ENCODE peak calls at places on chromosomes 11 and 22, in eight cellular contexts. One of them, this sample, is unnamed.

GRCh38 chr11:78350101-78350645 is 67.4 kb downstream of the GAB2 start:
- DNase-seq in COR-L47: no peak
- DNase-seq in ACHN: no peak
- DNase-seq in G401: no peak
- DNase-seq in effector CD8-positive, alpha-beta T cell: no peak
- DNase-seq in neuronal stem cell: no peak
- DNase-seq in CD8-positive, alpha-beta memory T cell: no peak
- DNase-seq in nephron progenitor cell: no peak
- DNase-seq in this sample: no peak

GRCh38 chr11:130829801-130830562 is 86.3 kb downstream of the SNX19 start:
- DNase-seq in CD8-positive, alpha-beta memory T cell: no peak
- DNase-seq in nephron progenitor cell: no peak
- DNase-seq in effector CD8-positive, alpha-beta T cell: no peak
- DNase-seq in COR-L47: no peak
- DNase-seq in neuronal stem cell: no peak
- DNase-seq in ACHN: no peak
- DNase-seq in G401: peak
- DNase-seq in this sample: peak

GRCh38 chr11:85806876-85807275 is 4.1 kb downstream of the SYTL2 start:
- DNase-seq in neuronal stem cell: no peak
- DNase-seq in G401: no peak
- DNase-seq in CD8-positive, alpha-beta memory T cell: no peak
- DNase-seq in effector CD8-positive, alpha-beta T cell: no peak
- DNase-seq in ACHN: no peak
- DNase-seq in COR-L47: no peak
- DNase-seq in nephron progenitor cell: no peak
- DNase-seq in this sample: no peak

GRCh38 chr11:66886671-66887221 is 29.9 kb downstream of the LRFN4 start:
- DNase-seq in neuronal stem cell: no peak
- DNase-seq in effector CD8-positive, alpha-beta T cell: no peak
- DNase-seq in G401: no peak
- DNase-seq in COR-L47: no peak
- DNase-seq in CD8-positive, alpha-beta memory T cell: no peak
- DNase-seq in nephron progenitor cell: no peak
- DNase-seq in ACHN: no peak
- DNase-seq in this sample: no peak

GRCh38 chr11:115724709-115725108 is 220.5 kb upstream of the CADM1 start:
- DNase-seq in effector CD8-positive, alpha-beta T cell: no peak
- DNase-seq in ACHN: no peak
- DNase-seq in COR-L47: no peak
- DNase-seq in nephron progenitor cell: no peak
- DNase-seq in CD8-positive, alpha-beta memory T cell: no peak
- DNase-seq in neuronal stem cell: no peak
- DNase-seq in G401: no peak
- DNase-seq in this sample: no peak

GRCh38 chr22:29815580-29815979 is 22.5 kb downstream of the ASCC2 start:
- DNase-seq in nephron progenitor cell: no peak
- DNase-seq in neuronal stem cell: no peak
- DNase-seq in ACHN: no peak
- DNase-seq in effector CD8-positive, alpha-beta T cell: no peak
- DNase-seq in CD8-positive, alpha-beta memory T cell: no peak
- DNase-seq in G401: peak
- DNase-seq in COR-L47: no peak
- DNase-seq in this sample: peak

GRCh38 chr22:19655399-19655798 is 58.9 kb upstream of the SEPTIN5 start:
- DNase-seq in nephron progenitor cell: no peak
- DNase-seq in COR-L47: no peak
- DNase-seq in neuronal stem cell: no peak
- DNase-seq in CD8-positive, alpha-beta memory T cell: no peak
- DNase-seq in G401: no peak
- DNase-seq in effector CD8-positive, alpha-beta T cell: no peak
- DNase-seq in ACHN: no peak
- DNase-seq in this sample: no peak

GRCh38 chr11:125871391-125872137 is 15.9 kb upstream of the HYLS1 start:
- DNase-seq in ACHN: peak
- DNase-seq in COR-L47: peak
- DNase-seq in neuronal stem cell: no peak
- DNase-seq in nephron progenitor cell: peak
- DNase-seq in CD8-positive, alpha-beta memory T cell: no peak
- DNase-seq in effector CD8-positive, alpha-beta T cell: no peak
- DNase-seq in G401: no peak
- DNase-seq in this sample: peak

GRCh38 chr11:79042824-79043223 is 398.0 kb downstream of the TENM4 start:
- DNase-seq in nephron progenitor cell: no peak
- DNase-seq in ACHN: no peak
- DNase-seq in CD8-positive, alpha-beta memory T cell: no peak
- DNase-seq in G401: no peak
- DNase-seq in effector CD8-positive, alpha-beta T cell: no peak
- DNase-seq in COR-L47: no peak
- DNase-seq in neuronal stem cell: no peak
- DNase-seq in this sample: no peak

GRCh38 chr11:579830-580601 is 3.7 kb downstream of the PHRF1 start:
- DNase-seq in COR-L47: no peak
- DNase-seq in CD8-positive, alpha-beta memory T cell: no peak
- DNase-seq in G401: no peak
- DNase-seq in effector CD8-positive, alpha-beta T cell: no peak
- DNase-seq in neuronal stem cell: no peak
- DNase-seq in ACHN: no peak
- DNase-seq in nephron progenitor cell: no peak
- DNase-seq in this sample: no peak

GRCh38 chr11:110761994-110762393 is 49.8 kb upstream of the ARHGAP20 start:
- DNase-seq in effector CD8-positive, alpha-beta T cell: no peak
- DNase-seq in G401: no peak
- DNase-seq in COR-L47: no peak
- DNase-seq in nephron progenitor cell: no peak
- DNase-seq in neuronal stem cell: no peak
- DNase-seq in CD8-positive, alpha-beta memory T cell: no peak
- DNase-seq in ACHN: no peak
- DNase-seq in this sample: no peak

GRCh38 chr11:69218271-69218682 is 62.5 kb downstream of the SMIM38 start:
- DNase-seq in CD8-positive, alpha-beta memory T cell: no peak
- DNase-seq in G401: no peak
- DNase-seq in ACHN: no peak
- DNase-seq in COR-L47: no peak
- DNase-seq in nephron progenitor cell: peak
- DNase-seq in neuronal stem cell: no peak
- DNase-seq in effector CD8-positive, alpha-beta T cell: no peak
- DNase-seq in this sample: no peak

GRCh38 chr11:99932684-99933083 is 754.4 kb upstream of the ARHGAP42 start:
- DNase-seq in effector CD8-positive, alpha-beta T cell: no peak
- DNase-seq in nephron progenitor cell: no peak
- DNase-seq in COR-L47: no peak
- DNase-seq in G401: no peak
- DNase-seq in ACHN: no peak
- DNase-seq in neuronal stem cell: no peak
- DNase-seq in CD8-positive, alpha-beta memory T cell: no peak
- DNase-seq in this sample: no peak

GRCh38 chr11:8019671-8020597 is 32.8 kb downstream of the EIF3F start:
- DNase-seq in COR-L47: no peak
- DNase-seq in nephron progenitor cell: peak
- DNase-seq in ACHN: no peak
- DNase-seq in neuronal stem cell: no peak
- DNase-seq in effector CD8-positive, alpha-beta T cell: no peak
- DNase-seq in CD8-positive, alpha-beta memory T cell: peak
- DNase-seq in G401: peak
- DNase-seq in this sample: no peak

GRCh38 chr11:313787-314547 is at the start of gene IFITM1:
- DNase-seq in effector CD8-positive, alpha-beta T cell: peak
- DNase-seq in G401: peak
- DNase-seq in nephron progenitor cell: no peak
- DNase-seq in CD8-positive, alpha-beta memory T cell: peak
- DNase-seq in neuronal stem cell: no peak
- DNase-seq in COR-L47: no peak
- DNase-seq in ACHN: no peak
- DNase-seq in this sample: peak

GRCh38 chr11:75721852-75722668 is 4.4 kb downstream of the MOGAT2 start:
- DNase-seq in neuronal stem cell: no peak
- DNase-seq in G401: no peak
- DNase-seq in effector CD8-positive, alpha-beta T cell: no peak
- DNase-seq in nephron progenitor cell: no peak
- DNase-seq in CD8-positive, alpha-beta memory T cell: no peak
- DNase-seq in COR-L47: no peak
- DNase-seq in ACHN: no peak
- DNase-seq in this sample: no peak

GRCh38 chr22:50529416-50530279 is at the start of gene TYMP:
- DNase-seq in nephron progenitor cell: no peak
- DNase-seq in CD8-positive, alpha-beta memory T cell: peak
- DNase-seq in ACHN: peak
- DNase-seq in COR-L47: no peak
- DNase-seq in effector CD8-positive, alpha-beta T cell: no peak
- DNase-seq in neuronal stem cell: no peak
- DNase-seq in G401: no peak
- DNase-seq in this sample: no peak

GRCh38 chr11:78651136-78651775 is 76.6 kb upstream of the NARS2 start:
- DNase-seq in COR-L47: no peak
- DNase-seq in effector CD8-positive, alpha-beta T cell: no peak
- DNase-seq in G401: no peak
- DNase-seq in neuronal stem cell: no peak
- DNase-seq in nephron progenitor cell: peak
- DNase-seq in CD8-positive, alpha-beta memory T cell: no peak
- DNase-seq in ACHN: no peak
- DNase-seq in this sample: no peak

This sample was measured in cerebellar cortex.